ENCODE peak calls at places on chromosomes 4 and X, in seven cellular contexts. W is Caco-2; I is retina; H is tibial nerve; R is thoracic aorta; X is foreskin fibroblast; D is CD4-positive, alpha-beta T cell. E is an unnamed sample.
A peak's percentile ranks its signal among the peaks of the same experiment; 100 is the strongest.

GRCh38 chrX:13778916-13779315 is 38.0 kb downstream of the GPM6B start:
- DNase-seq in W (no peak), I (no peak), H (no peak), R (no peak), X (peak; percentile 72), D (no peak), E (no peak)

GRCh38 chr4:173807347-173807746 is 277.3 kb upstream of the HAND2 start:
- DNase-seq in W (no peak), I (no peak), H (no peak), R (no peak), X (no peak), D (no peak), E (no peak)

GRCh38 chr4:1215347-1216075 is 33.4 kb downstream of the CTBP1 start:
- DNase-seq in W (no peak), I (no peak), H (peak; percentile 41), R (no peak), X (no peak), D (no peak), E (no peak)

GRCh38 chr4:172980178-172980577 is 188.4 kb upstream of the GALNT7 start:
- DNase-seq in W (no peak), I (no peak), H (no peak), R (no peak), X (peak; percentile 48), D (no peak), E (no peak)

GRCh38 chr4:114815760-114816159 is 217.2 kb downstream of the UGT8 start:
- DNase-seq in W (no peak), I (no peak), H (no peak), R (no peak), X (no peak), D (no peak), E (no peak)

GRCh38 chr4:152937535-152938236 is 1.6 kb downstream of the FHDC1 start:
- DNase-seq in W (no peak), I (peak; percentile 77), H (no peak), R (no peak), X (no peak), D (no peak), E (no peak)

GRCh38 chr4:176270669-176271068 is 1.6 kb upstream of the ASB5 start:
- DNase-seq in W (no peak), I (no peak), H (no peak), R (no peak), X (peak; percentile 99), D (no peak), E (no peak)

GRCh38 chr4:57410331-57411052 is 300.3 kb upstream of the IGFBP7 start:
- DNase-seq in W (no peak), I (no peak), H (peak; percentile 13), R (no peak), X (no peak), D (no peak), E (no peak)